ENCODE peak calls at places on chromosome 3, in eight cellular contexts. Z is neural progenitor cell; X is AG04450; D is PC-3; U is CD4-positive, alpha-beta T cell; B is B cell; P is foreskin fibroblast; R is IMR-90. K is an unnamed sample.

GRCh38 chr3:187914231-187914630 is 169.0 kb upstream of the BCL6 start:
- DNase-seq in B (no peak), U (no peak), D (peak; percentile 89), P (no peak), Z (no peak), R (no peak), X (no peak), K (no peak)

GRCh38 chr3:81472600-81473362 is 288.7 kb downstream of the GBE1 start:
- DNase-seq in Z (no peak), B (no peak), U (no peak), R (no peak), D (no peak), X (no peak), P (no peak), K (no peak)

GRCh38 chr3:54167999-54168398 is 45.6 kb downstream of the CACNA2D3 start:
- DNase-seq in D (no peak), U (no peak), R (no peak), Z (no peak), P (no peak), B (no peak), X (no peak), K (no peak)

GRCh38 chr3:138941259-138941885 is 5.6 kb downstream of the FOXL2 start:
- DNase-seq in D (peak; percentile 53), X (peak; percentile 11), U (no peak), R (peak; percentile 33), B (no peak), P (peak; percentile 45), Z (peak; percentile 79), K (peak; percentile 70)

GRCh38 chr3:109647985-109648384 is 310.6 kb upstream of the DPPA4 start:
- DNase-seq in Z (no peak), P (no peak), B (no peak), X (no peak), U (no peak), D (no peak), R (peak; percentile 3), K (no peak)

GRCh38 chr3:180295811-180296210 is 259.1 kb upstream of the PEX5L start:
- DNase-seq in R (peak; percentile 10), X (no peak), U (no peak), D (peak; percentile 77), P (no peak), B (no peak), Z (no peak), K (no peak)

GRCh38 chr3:45170071-45170470 is 23.9 kb upstream of the CDCP1 start:
- DNase-seq in P (peak; percentile 61), D (no peak), X (no peak), R (no peak), U (no peak), B (no peak), Z (no peak), K (no peak)

GRCh38 chr3:195259146-195259563 is 11.8 kb downstream of the XXYLT1 start:
- DNase-seq in P (peak; percentile 67), D (peak; percentile 30), Z (no peak), B (no peak), X (no peak), U (no peak), R (peak; percentile 32), K (peak; percentile 69)

GRCh38 chr3:144264805-144265204 is 293.2 kb downstream of the DIPK2A start:
- DNase-seq in U (no peak), P (no peak), R (no peak), Z (no peak), B (no peak), X (no peak), D (peak; percentile 28), K (no peak)

GRCh38 chr3:123081718-123082369 is 15.0 kb downstream of the PDIA5 start:
- DNase-seq in X (no peak), B (no peak), P (no peak), R (no peak), Z (no peak), U (no peak), D (no peak), K (peak; percentile 77)

GRCh38 chr3:74862501-74862900 is 248.0 kb upstream of the CNTN3 start:
- DNase-seq in U (no peak), D (no peak), P (peak; percentile 18), X (no peak), R (no peak), B (no peak), Z (no peak), K (no peak)

GRCh38 chr3:119184808-119185690 is 11.7 kb downstream of the UPK1B start:
- DNase-seq in B (no peak), U (no peak), X (peak; percentile 62), D (peak; percentile 99), R (peak; percentile 95), Z (no peak), P (peak; percentile 68), K (no peak)

GRCh38 chr3:101829066-101829830 is 20.1 kb upstream of the NFKBIZ start:
- DNase-seq in R (peak; percentile 85), Z (peak; percentile 9), D (no peak), U (peak; percentile 46), X (no peak), B (peak; percentile 58), P (peak; percentile 82), K (no peak)

GRCh38 chr3:142853270-142854163 is 35.4 kb downstream of the PCOLCE2 start:
- DNase-seq in X (no peak), Z (no peak), D (peak; percentile 94), P (peak; percentile 53), B (no peak), R (peak; percentile 21), U (no peak), K (peak; percentile 22)

GRCh38 chr3:111616417-111617105 is 21.4 kb upstream of the ZBED2 start:
- DNase-seq in X (no peak), D (peak; percentile 62), U (no peak), P (peak; percentile 25), R (peak; percentile 18), Z (no peak), B (peak; percentile 43), K (peak; percentile 21)
- TF ChIP-seq CTCF in X (no peak), D (peak; percentile 58), U (peak; percentile 31), P (peak; percentile 13), R (peak; percentile 28), Z (no peak), B (peak; percentile 8), K (no peak)

GRCh38 chr3:194023501-194024280 is 112.3 kb upstream of the HES1 start:
- DNase-seq in Z (no peak), R (no peak), P (no peak), U (no peak), X (no peak), D (peak; percentile 25), B (no peak), K (peak; percentile 66)
- TF ChIP-seq CTCF in Z (no peak), R (no peak), P (no peak), U (no peak), X (no peak), D (no peak), B (no peak), K (peak; percentile 5)

GRCh38 chr3:55330355-55330754 is 156.8 kb downstream of the WNT5A start:
- DNase-seq in B (no peak), U (no peak), Z (no peak), R (peak; percentile 99), X (peak; percentile 85), P (peak; percentile 94), D (peak; percentile 94), K (no peak)

GRCh38 chr3:55330756-55331155 is 156.3 kb downstream of the WNT5A start:
- DNase-seq in B (no peak), X (peak; percentile 26), P (no peak), D (no peak), Z (no peak), U (no peak), R (peak; percentile 82), K (no peak)

GRCh38 chr3:55331524-55331923 is 155.6 kb downstream of the WNT5A start:
- DNase-seq in X (no peak), P (no peak), U (no peak), D (no peak), B (no peak), R (no peak), Z (no peak), K (no peak)

GRCh38 chr3:55329849-55330248 is 157.3 kb downstream of the WNT5A start:
- DNase-seq in X (peak; percentile 70), P (peak; percentile 94), D (peak; percentile 78), Z (no peak), B (no peak), R (peak; percentile 96), U (no peak), K (no peak)

DNA sequence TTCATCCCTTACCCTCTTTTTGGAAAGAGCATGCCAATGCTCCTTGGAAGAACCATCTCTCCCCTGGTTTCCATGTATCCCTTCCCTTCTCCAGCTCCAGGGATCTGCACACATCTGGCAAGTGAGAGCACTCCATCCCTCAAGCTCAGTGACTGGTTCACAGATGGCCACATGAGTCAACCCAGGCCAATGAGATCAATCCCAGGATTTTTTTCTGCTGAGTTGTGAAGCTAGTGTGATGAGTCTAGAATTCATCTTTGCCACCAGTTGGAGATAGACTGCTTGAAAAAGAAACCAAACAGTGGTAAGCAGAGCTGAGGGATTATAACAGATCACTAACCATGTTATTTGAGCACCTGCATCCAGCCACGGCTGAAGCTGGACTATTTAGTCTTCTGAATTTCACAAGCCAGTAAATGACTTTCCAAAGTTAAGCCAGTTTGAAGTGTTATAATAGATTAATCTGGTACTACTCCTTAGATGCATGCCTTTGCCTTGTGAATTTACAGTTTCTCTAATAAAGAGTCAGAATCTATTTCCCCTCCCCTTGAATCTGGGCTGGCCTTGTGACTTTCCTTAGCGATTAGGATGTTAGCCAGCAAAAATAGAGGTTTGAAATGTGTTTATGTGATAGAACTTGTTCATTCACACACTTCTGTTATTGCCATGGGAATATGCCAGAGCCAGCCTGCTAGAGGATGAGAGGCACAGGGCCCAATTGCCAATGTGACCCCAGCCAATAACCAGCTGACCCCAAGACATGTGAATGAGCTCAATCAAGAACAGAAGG is 159.8 kb downstream of the WNT5A start:
- DNase-seq in X (peak; percentile 82), Z (no peak), U (no peak), P (peak; percentile 87), R (peak; percentile 95), B (no peak), D (no peak), K (no peak)
- TF ChIP-seq CTCF in X (peak; percentile 3), Z (no peak), U (no peak), P (no peak), R (no peak), B (no peak), D (no peak), K (no peak)

GRCh38 chr3:69787436-69788168 is 48.3 kb downstream of the MITF start:
- DNase-seq in R (peak; percentile 83), Z (no peak), U (no peak), P (peak; percentile 80), X (peak; percentile 29), D (peak; percentile 55), B (no peak), K (no peak)

GRCh38 chr3:69786854-69787253 is 47.6 kb downstream of the MITF start:
- DNase-seq in X (no peak), D (no peak), P (no peak), R (no peak), Z (no peak), U (no peak), B (no peak), K (no peak)

GRCh38 chr3:69791111-69791510 is 51.8 kb downstream of the MITF start:
- DNase-seq in B (no peak), D (no peak), Z (no peak), X (no peak), U (no peak), P (peak; percentile 91), R (peak; percentile 84), K (no peak)

DNA sequence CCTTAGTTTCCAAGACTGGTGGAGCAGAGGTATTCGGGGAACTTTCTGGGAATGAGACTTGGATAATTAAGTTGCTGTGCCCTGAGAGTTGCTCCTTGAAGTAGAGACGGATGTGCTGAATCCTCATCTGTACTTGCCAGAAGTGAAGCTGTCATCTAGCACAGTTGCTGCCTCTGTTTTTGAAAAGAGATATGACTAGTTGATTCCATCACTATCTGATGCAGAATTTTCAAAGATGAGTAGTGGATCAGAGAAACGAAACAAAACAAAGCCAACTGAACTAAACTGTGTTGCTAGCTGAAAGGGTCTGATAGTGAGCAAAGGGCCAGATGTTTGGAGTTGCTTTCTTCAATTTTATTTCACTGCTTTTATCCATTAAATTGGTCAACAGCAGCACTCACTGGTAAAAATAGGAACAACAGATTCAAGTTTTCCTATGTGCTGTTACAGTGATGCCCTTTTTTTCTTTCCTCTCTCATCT is 52.7 kb downstream of the MITF start:
- DNase-seq in U (no peak), P (peak; percentile 68), R (peak; percentile 72), D (peak; percentile 39), Z (no peak), B (no peak), X (no peak), K (no peak)
- TF ChIP-seq CTCF in U (no peak), P (peak; percentile 48), R (peak; percentile 71), D (peak; percentile 54), Z (peak; percentile 42), B (no peak), X (peak; percentile 65), K (peak; percentile 60)